ENCODE peak calls at places on chromosomes 4 and X, in six cellular contexts. V is heart left ventricle; Y is CD4-positive, alpha-beta memory T cell; H is A673; A is HuH-7; F is hypothalamus. P is an unnamed sample.

GRCh38 chr4:73978886-73979285 is 2.9 kb downstream of the PF4 start:
- DNase-seq in A (no peak), V (no peak), H (no peak), F (no peak), Y (no peak), P (no peak)

GRCh38 chrX:22526339-22526738 is 253.6 kb downstream of the CBLL2 start:
- DNase-seq in F (no peak), H (peak; percentile 56), Y (no peak), A (no peak), V (no peak), P (no peak)

GRCh38 chr4:159607824-159608223 is 504.9 kb downstream of the RAPGEF2 start:
- DNase-seq in F (no peak), H (peak; percentile 88), A (no peak), Y (no peak), V (no peak), P (no peak)

GRCh38 chr4:134282680-134283079 is 81.1 kb upstream of the PABPC4L start:
- DNase-seq in Y (no peak), F (no peak), V (no peak), H (no peak), A (no peak), P (no peak)

GRCh38 chr4:44157611-44158277 is 290.9 kb downstream of the KCTD8 start:
- DNase-seq in A (no peak), H (no peak), F (no peak), V (no peak), Y (no peak), P (no peak)

GRCh38 chrX:107773206-107773605 is 2.4 kb downstream of the TSC22D3 start:
- DNase-seq in H (no peak), A (no peak), Y (no peak), F (no peak), V (no peak), P (no peak)

GRCh38 chr4:27666943-27667342 is 806.3 kb downstream of the STIM2 start:
- DNase-seq in F (no peak), V (no peak), A (peak; percentile 6), H (peak; percentile 63), Y (no peak), P (peak; percentile 6)

GRCh38 chr4:110163327-110164070 is 34.9 kb downstream of the ELOVL6 start:
- DNase-seq in Y (no peak), F (no peak), H (no peak), V (no peak), A (no peak), P (no peak)

GRCh38 chr4:55733874-55734437 is 85.6 kb upstream of the EXOC1L start:
- DNase-seq in F (no peak), Y (no peak), A (no peak), V (peak; percentile 50), H (peak; percentile 3), P (no peak)

GRCh38 chr4:53365121-53365485 is 758 bp downstream of the SCFD2 start:
- DNase-seq in F (no peak), Y (no peak), A (peak; percentile 61), H (no peak), V (no peak), P (no peak)

GRCh38 chr4:54063224-54063623 is 1.2 kb downstream of the CHIC2 start:
- DNase-seq in H (no peak), A (no peak), V (no peak), Y (peak; percentile 22), F (no peak), P (no peak)

GRCh38 chr4:72919464-72919863 is 150.1 kb downstream of the COX18 start:
- DNase-seq in V (no peak), H (no peak), A (no peak), F (no peak), Y (no peak), P (no peak)

GRCh38 chrX:55490121-55490520 is 473 bp upstream of the USP51 start:
- DNase-seq in H (no peak), F (no peak), Y (no peak), V (no peak), A (no peak), P (no peak)

GRCh38 chrX:102651968-102652744 is 873 bp downstream of the GPRASP1 start:
- DNase-seq in A (no peak), F (peak; percentile 12), H (peak; percentile 9), Y (peak; percentile 71), V (peak; percentile 45), P (peak; percentile 6)

GRCh38 chr4:15003891-15004700 is 1.8 kb downstream of the CPEB2 start:
- DNase-seq in V (peak; percentile 57), A (peak; percentile 27), Y (peak; percentile 69), H (peak; percentile 17), F (peak; percentile 26), P (peak; percentile 10)

GRCh38 chr4:61336488-61336887 is 136.4 kb downstream of the ADGRL3 start:
- DNase-seq in F (no peak), Y (no peak), A (no peak), H (no peak), V (no peak), P (no peak)

GRCh38 chrX:8364369-8365141 is 100.1 kb upstream of the VCX3B start:
- DNase-seq in V (no peak), H (peak; percentile 50), Y (no peak), F (no peak), A (peak; percentile 1), P (peak; percentile 61)

GRCh38 chr4:2516635-2517034 is 19.8 kb upstream of the FAM193A start:
- DNase-seq in F (no peak), V (no peak), H (no peak), A (no peak), Y (no peak), P (no peak)

GRCh38 chr4:104491396-104491821 is 3.3 kb downstream of the CXXC4 start:
- DNase-seq in Y (peak; percentile 53), H (peak; percentile 75), V (peak; percentile 58), A (no peak), F (peak; percentile 54), P (peak; percentile 28)

GRCh38 chrX:154649864-154650510 is 3.4 kb downstream of the CTAG2 start:
- DNase-seq in V (no peak), A (no peak), H (no peak), Y (no peak), F (no peak), P (no peak)

GRCh38 chr4:189083769-189084168 is 856.9 kb upstream of the FRG1 start:
- DNase-seq in A (no peak), F (no peak), H (no peak), Y (no peak), V (no peak), P (no peak)

GRCh38 chr4:108937066-108937465 is 174.2 kb upstream of the ETNPPL start:
- DNase-seq in V (no peak), A (no peak), F (no peak), Y (no peak), H (no peak), P (no peak)

GRCh38 chrX:102858826-102859627 is 78.0 kb upstream of the RAB40AL start:
- DNase-seq in A (no peak), F (no peak), Y (no peak), V (no peak), H (peak; percentile 7), P (peak; percentile 1)

GRCh38 chr4:153467154-153467896 is 1.2 kb downstream of the TMEM131L start:
- DNase-seq in A (peak; percentile 63), F (no peak), V (peak; percentile 56), H (peak; percentile 20), Y (no peak), P (no peak)

GRCh38 chr4:125750827-125751466 is 436.2 kb downstream of the FAT4 start:
- DNase-seq in H (peak; percentile 17), V (peak; percentile 24), F (no peak), A (peak; percentile 39), Y (no peak), P (no peak)

GRCh38 chrX:18377802-18378201 is 23.3 kb upstream of the SCML2 start:
- DNase-seq in Y (peak; percentile 24), H (peak; percentile 65), V (no peak), A (peak; percentile 17), F (no peak), P (peak; percentile 29)

GRCh38 chr4:146916479-146917076 is 29.1 kb downstream of the TTC29 start:
- DNase-seq in F (no peak), A (peak; percentile 2), Y (peak; percentile 23), V (no peak), H (peak; percentile 72), P (peak; percentile 20)

GRCh38 chr4:10582059-10582686 is 102.4 kb downstream of the CLNK start:
- DNase-seq in A (peak; percentile 28), V (peak; percentile 30), F (no peak), Y (peak; percentile 11), H (peak; percentile 14), P (no peak)

GRCh38 chr4:173835863-173836262 is 305.8 kb upstream of the HAND2 start:
- DNase-seq in Y (no peak), F (no peak), H (peak; percentile 51), V (peak; percentile 39), A (no peak), P (no peak)

GRCh38 chr4:14844059-14844458 is 158.2 kb upstream of the CPEB2 start:
- DNase-seq in V (no peak), Y (no peak), A (no peak), F (no peak), H (no peak), P (no peak)

GRCh38 chr4:142474398-142475087 is 371.6 kb downstream of the INPP4B start:
- DNase-seq in A (no peak), V (no peak), Y (peak; percentile 13), F (no peak), H (no peak), P (no peak)